ENCODE peak calls at places on chromosome 9, in eight cellular contexts. B is ovary, E is astrocyte of the spinal cord, J is ascending aorta, F is tibial artery, D is pancreas, G is aorta, L is IMR-90. Z is an unnamed sample.

GRCh38 chr9:69379250-69379982 is 54.4 kb downstream of the ENTREP1 start:
- DNase-seq in L (peak; percentile 51), J (no peak), B (no peak), D (no peak), F (no peak), E (peak; percentile 55), G (no peak), Z (no peak)

GRCh38 chr9:5920860-5921328 is 30.2 kb downstream of the MLANA start:
- DNase-seq in B (no peak), J (no peak), E (peak; percentile 23), L (peak; percentile 38), F (no peak), G (no peak), D (no peak), Z (no peak)

GRCh38 chr9:4566806-4567205 is 76.5 kb downstream of the SLC1A1 start:
- DNase-seq in B (no peak), D (no peak), J (no peak), G (no peak), E (no peak), L (no peak), F (no peak), Z (no peak)

GRCh38 chr9:130352081-130352480 is 86.5 kb downstream of the HMCN2 start:
- DNase-seq in L (no peak), B (no peak), J (no peak), F (no peak), G (no peak), D (no peak), E (no peak), Z (no peak)

GRCh38 chr9:128218518-128219389 is 15.6 kb downstream of the DNM1 start:
- DNase-seq in F (peak; percentile 93), J (peak; percentile 96), B (peak; percentile 93), E (peak; percentile 85), L (peak; percentile 55), D (peak; percentile 98), G (peak; percentile 97), Z (no peak)

GRCh38 chr9:87515588-87516221 is 18.0 kb downstream of the DAPK1 start:
- DNase-seq in L (no peak), B (no peak), J (no peak), G (no peak), E (no peak), D (no peak), F (no peak), Z (no peak)

GRCh38 chr9:132504452-132504851 is 78.0 kb upstream of the BARHL1 start:
- DNase-seq in J (no peak), F (no peak), G (no peak), D (no peak), E (no peak), L (no peak), B (no peak), Z (no peak)

GRCh38 chr9:87606921-87607521 is 109.4 kb downstream of the DAPK1 start:
- DNase-seq in D (no peak), E (peak; percentile 60), L (peak; percentile 59), F (no peak), B (no peak), G (no peak), J (no peak), Z (peak; percentile 43)

GRCh38 chr9:126962336-126962735 is 47.8 kb downstream of the RALGPS1 start:
- DNase-seq in B (no peak), E (no peak), D (no peak), G (no peak), J (no peak), F (no peak), L (no peak), Z (no peak)

GRCh38 chr9:129737479-129738269 is 15.2 kb downstream of the PTGES start:
- DNase-seq in L (peak; percentile 55), E (peak; percentile 69), D (peak; percentile 85), F (peak; percentile 79), J (peak; percentile 92), B (peak; percentile 87), G (peak; percentile 91), Z (no peak)

GRCh38 chr9:128845186-128845931 is 15.8 kb upstream of the SPOUT1 start:
- DNase-seq in F (no peak), E (no peak), G (no peak), B (no peak), L (no peak), D (no peak), J (no peak), Z (no peak)

GRCh38 chr9:34262971-34263370 is 66.1 kb downstream of the KIF24 start:
- DNase-seq in G (no peak), D (no peak), L (no peak), E (no peak), J (no peak), B (no peak), F (no peak), Z (no peak)

GRCh38 chr9:16180546-16180945 is 627.7 kb downstream of the CCDC171 start:
- DNase-seq in D (no peak), G (no peak), J (no peak), F (no peak), L (peak; percentile 51), B (no peak), E (peak; percentile 77), Z (no peak)

GRCh38 chr9:31119882-31120481 is 1264.5 kb upstream of the ACO1 start:
- DNase-seq in D (no peak), F (no peak), B (peak; percentile 19), J (no peak), G (no peak), L (no peak), E (peak; percentile 55), Z (no peak)

GRCh38 chr9:80492221-80492620 is 920.5 kb downstream of the TLE4 start:
- DNase-seq in D (peak; percentile 41), B (no peak), G (no peak), J (no peak), L (peak; percentile 43), F (no peak), E (peak; percentile 23), Z (no peak)

GRCh38 chr9:114229236-114229635 is 73.9 kb downstream of the COL27A1 start:
- DNase-seq in B (no peak), D (no peak), G (no peak), J (no peak), F (no peak), L (no peak), E (no peak), Z (no peak)

GRCh38 chr9:131762356-131762932 is 22.6 kb upstream of the RAPGEF1 start:
- DNase-seq in B (peak; percentile 65), J (peak; percentile 79), G (peak; percentile 80), D (peak; percentile 34), E (peak; percentile 37), F (peak; percentile 57), L (peak; percentile 29), Z (no peak)

GRCh38 chr9:135342206-135343130 is 137.1 kb upstream of the PPP1R26 start:
- DNase-seq in D (no peak), G (peak; percentile 30), L (no peak), E (no peak), J (no peak), B (no peak), F (no peak), Z (no peak)
- H3K4me3 ChIP-seq in D (no peak overlapping the region), G (no peak overlapping the region), L (no peak overlapping the region), E (no peak overlapping the region), J (no peak overlapping the region), B (no peak overlapping the region), F (no peak overlapping the region), Z (no peak overlapping the region)

GRCh38 chr9:121499427-121500164 is at the start of gene GGTA1:
- DNase-seq in G (peak; percentile 83), L (peak; percentile 50), F (peak; percentile 69), J (peak; percentile 80), D (peak; percentile 26), E (peak; percentile 37), B (peak; percentile 41), Z (no peak)
- H3K4me3 ChIP-seq in G (peak within 1 kb of the TSS; percentile 70), L (peak within 1 kb of the TSS; percentile 33), F (peak within 1 kb of the TSS; percentile 82), J (peak within 1 kb of the TSS; percentile 76), D (peak within 1 kb of the TSS; percentile 33), E (peak within 1 kb of the TSS; percentile 35), B (peak within 1 kb of the TSS; percentile 48), Z (peak within 1 kb of the TSS; percentile 41)

GRCh38 chr9:21546949-21547348 is 64.8 kb upstream of the IFNE start:
- DNase-seq in B (no peak), D (no peak), J (no peak), F (no peak), E (no peak), G (no peak), L (no peak), Z (no peak)

GRCh38 chr9:21551401-21551800 is 69.3 kb upstream of the IFNE start:
- DNase-seq in B (no peak), J (no peak), D (no peak), F (no peak), G (no peak), E (no peak), L (peak; percentile 47), Z (no peak)

GRCh38 chr9:21550392-21550791 is 68.3 kb upstream of the IFNE start:
- DNase-seq in G (no peak), L (no peak), D (no peak), E (no peak), B (no peak), J (no peak), F (no peak), Z (no peak)

GRCh38 chr9:21549890-21550289 is 67.8 kb upstream of the IFNE start:
- DNase-seq in G (no peak), B (no peak), E (no peak), F (no peak), L (no peak), D (no peak), J (no peak), Z (no peak)

DNA sequence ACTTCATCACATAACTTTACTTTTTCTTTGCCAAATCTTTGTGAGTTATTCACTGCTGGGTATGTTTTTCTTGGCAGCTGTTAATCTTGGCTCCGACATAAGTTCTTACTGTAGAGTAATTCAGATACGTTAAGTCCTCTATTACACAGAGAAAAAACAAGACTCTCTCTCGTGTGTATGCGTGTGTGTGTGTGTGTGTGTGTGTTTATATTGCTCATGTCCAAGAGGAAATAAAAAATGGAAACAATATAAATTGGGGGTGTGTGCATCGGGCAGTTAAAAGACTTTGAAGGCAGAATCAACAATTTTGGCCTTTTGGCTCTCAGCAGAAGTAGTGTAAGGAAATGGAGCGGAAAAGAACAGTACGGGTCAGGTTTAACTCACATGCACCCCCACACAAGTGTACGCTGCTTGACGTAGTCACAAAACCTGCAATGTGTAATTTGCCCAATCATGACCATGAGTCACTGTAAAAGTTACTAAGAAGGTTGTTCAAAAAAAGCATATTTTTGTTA is 67.2 kb upstream of the IFNE start:
- DNase-seq in F (no peak), D (peak; percentile 41), L (peak; percentile 97), E (peak; percentile 98), J (peak; percentile 71), G (peak; percentile 43), B (no peak), Z (peak; percentile 37)
- H3K4me3 ChIP-seq in F (no peak overlapping the region), D (no peak overlapping the region), L (peak overlapping the region; percentile 39), E (no peak overlapping the region), J (no peak overlapping the region), G (no peak overlapping the region), B (no peak overlapping the region), Z (no peak overlapping the region)

DNA sequence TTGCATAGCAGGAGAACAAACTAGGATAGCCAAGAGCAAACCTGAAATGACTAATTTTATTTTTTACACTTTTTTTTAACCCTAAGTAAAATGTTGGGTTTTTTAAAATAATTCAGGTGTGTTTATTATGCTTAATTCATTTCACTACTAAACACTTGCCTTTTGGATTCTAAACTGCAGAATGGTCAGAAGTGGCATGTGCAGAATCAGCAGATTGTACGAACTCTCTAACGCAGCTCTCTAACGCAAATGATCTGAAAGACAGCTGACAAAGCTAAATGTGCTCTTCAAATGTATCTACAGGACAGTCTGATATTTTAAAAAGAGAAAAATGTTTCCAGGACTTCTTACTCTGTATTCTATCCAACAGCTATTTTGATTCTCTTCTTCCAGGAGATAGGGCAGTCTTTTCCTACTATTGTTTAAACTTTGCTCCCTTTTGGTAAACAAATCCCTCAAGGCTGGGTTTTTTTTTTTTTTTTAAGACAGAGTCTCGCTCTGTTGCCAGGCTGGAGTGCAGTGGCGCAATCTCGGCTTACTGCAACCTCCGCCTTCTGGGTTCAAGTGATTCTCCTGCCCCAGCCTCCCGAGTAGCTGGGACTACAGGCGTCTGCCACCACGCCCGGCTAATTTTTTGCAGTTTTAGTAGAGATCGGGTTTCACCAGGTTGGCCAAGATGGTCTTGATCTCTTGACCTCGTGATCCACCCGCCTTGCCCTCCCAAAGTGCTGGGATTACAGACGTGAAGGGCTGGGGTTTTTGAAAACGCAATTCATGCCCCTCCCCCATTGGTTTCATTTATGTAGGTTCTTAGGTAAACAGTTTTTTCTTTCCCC is 1.3 kb downstream of the NMRK1 start:
- DNase-seq in D (peak; percentile 32), G (peak; percentile 52), J (no peak), B (peak; percentile 30), L (no peak), E (no peak), F (no peak), Z (no peak)
- H3K4me3 ChIP-seq in D (peak overlapping the region; percentile 95), G (peak overlapping the region; percentile 24), J (peak overlapping the region; percentile 99), B (peak overlapping the region; percentile 94), L (peak overlapping the region; percentile 99), E (peak overlapping the region; percentile 91), F (peak overlapping the region; percentile 84), Z (peak overlapping the region; percentile 59)